ENCODE peak calls at places on chromosome 22, in seven cellular contexts. B is mesendoderm; H is RCC 7860; F is nucleus accumbens; L is stimulated activated CD4-positive, alpha-beta T cell treated with anti-CD3 and anti-CD28 coated beads, Interleukin-1b, Interleukin-23, amount 100 ng/mL, for 4 hours; W is stimulated activated naive B cell treated with anti-CD40 and anti-IgM and Interleukin-4, amounts not matched to agents 10 μg/mL and 1 μg/mL and 100 μg/mL, for 72 hours; M is fibroblast of the aortic adventitia. I is an unnamed sample.

GRCh38 chr22:38080847-38081635 is 2.9 kb downstream of the SLC16A8 start:
- DNase-seq in B (peak; percentile 53), H (no peak), F (peak; percentile 30), L (no peak), W (no peak), M (peak; percentile 17), I (no peak)

GRCh38 chr22:49728566-49729271 is 99.0 kb downstream of the BRD1 start:
- DNase-seq in B (no peak), H (no peak), F (no peak), L (no peak), W (no peak), M (no peak), I (no peak)

GRCh38 chr22:37161442-37161841 is 11.7 kb upstream of the IL2RB start:
- DNase-seq in B (peak; percentile 64), H (no peak), F (peak; percentile 5), L (no peak), W (no peak), M (no peak), I (peak; percentile 18)

GRCh38 chr22:38327805-38328204 is 10.6 kb upstream of the CSNK1E start:
- DNase-seq in B (no peak), H (peak; percentile 48), F (no peak), L (no peak), W (no peak), M (peak; percentile 25), I (no peak)

GRCh38 chr22:31850135-31850534 is 94.2 kb upstream of the YWHAH start:
- DNase-seq in B (no peak), H (no peak), F (no peak), L (no peak), W (no peak), M (no peak), I (no peak)

GRCh38 chr22:28832731-28833130 is 32.4 kb upstream of the XBP1 start:
- DNase-seq in B (no peak), H (no peak), F (no peak), L (no peak), W (no peak), M (no peak), I (no peak)

GRCh38 chr22:19047993-19048392 is 74.2 kb downstream of the DGCR2 start:
- DNase-seq in B (no peak), H (no peak), F (no peak), L (no peak), W (no peak), M (no peak), I (no peak)

GRCh38 chr22:48893288-48894063 is 934.2 kb downstream of the BRD1 start:
- DNase-seq in B (peak; percentile 20), H (no peak), F (no peak), L (no peak), W (no peak), M (no peak), I (no peak)

GRCh38 chr22:20071524-20071972 is 8.5 kb upstream of the DGCR8 start:
- DNase-seq in B (no peak), H (no peak), F (no peak), L (no peak), W (no peak), M (no peak), I (no peak)

GRCh38 chr22:27133951-27134664 is 476.7 kb downstream of the MIAT start:
- DNase-seq in B (peak; percentile 27), H (peak; percentile 97), F (no peak), L (no peak), W (peak; percentile 9), M (peak; percentile 91), I (no peak)

GRCh38 chr22:46918197-46918596 is 155.7 kb downstream of the TBC1D22A start:
- DNase-seq in B (no peak), H (no peak), F (no peak), L (no peak), W (no peak), M (no peak), I (no peak)

GRCh38 chr22:49046546-49047305 is 780.9 kb downstream of the BRD1 start:
- DNase-seq in B (peak; percentile 90), H (no peak), F (no peak), L (peak; percentile 14), W (peak; percentile 22), M (no peak), I (peak; percentile 50)

GRCh38 chr22:29727248-29727551 is 7.4 kb downstream of the CABP7 start:
- DNase-seq in B (peak; percentile 84), H (peak; percentile 5), F (no peak), L (no peak), W (no peak), M (peak; percentile 35), I (peak; percentile 33)

GRCh38 chr22:42091446-42091764 is 833 bp upstream of the NDUFA6 start:
- DNase-seq in B (no peak), H (no peak), F (no peak), L (no peak), W (no peak), M (no peak), I (no peak)

GRCh38 chr22:24969588-24970301 is 17.2 kb downstream of the KIAA1671 start:
- DNase-seq in B (peak; percentile 89), H (peak; percentile 81), F (no peak), L (no peak), W (no peak), M (peak; percentile 51), I (peak; percentile 60)

GRCh38 chr22:34414467-34415440 is 494.5 kb upstream of the LARGE1 start:
- DNase-seq in B (peak; percentile 98), H (peak; percentile 63), F (no peak), L (no peak), W (peak; percentile 33), M (no peak), I (peak; percentile 84)

GRCh38 chr22:35230417-35230816 is 26.9 kb upstream of the HMGXB4 start:
- DNase-seq in B (no peak), H (no peak), F (no peak), L (no peak), W (no peak), M (no peak), I (no peak)

GRCh38 chr22:48438791-48439559 is 1388.7 kb downstream of the BRD1 start:
- DNase-seq in B (peak; percentile 42), H (no peak), F (no peak), L (no peak), W (no peak), M (no peak), I (no peak)

GRCh38 chr22:16959345-16959930 is 48.6 kb downstream of the GAB4 start:
- DNase-seq in B (no peak), H (no peak), F (no peak), L (no peak), W (no peak), M (no peak), I (no peak)

GRCh38 chr22:29095459-29095858 is 22.6 kb downstream of the KREMEN1 start:
- DNase-seq in B (no peak), H (no peak), F (no peak), L (no peak), W (no peak), M (no peak), I (peak; percentile 84)

GRCh38 chr22:43446881-43447280 is 35.1 kb downstream of the MPPED1 start:
- DNase-seq in B (no peak), H (no peak), F (no peak), L (no peak), W (no peak), M (no peak), I (no peak)

GRCh38 chr22:38187413-38188212 is 6.0 kb upstream of the PLA2G6 start:
- DNase-seq in B (no peak), H (no peak), F (no peak), L (no peak), W (no peak), M (no peak), I (peak; percentile 56)

GRCh38 chr22:20205964-20206708 is 55.3 kb upstream of the CCDC188 start:
- DNase-seq in B (peak; percentile 71), H (peak; percentile 43), F (no peak), L (peak; percentile 55), W (peak; percentile 37), M (peak; percentile 75), I (peak; percentile 37)

GRCh38 chr22:25835348-25835747 is 93.4 kb downstream of the MYO18B start:
- DNase-seq in B (no peak), H (no peak), F (no peak), L (no peak), W (no peak), M (no peak), I (no peak)

GRCh38 chr22:22422629-22423112 is 85.9 kb downstream of the ZNF280B start:
- DNase-seq in B (peak; percentile 62), H (peak; percentile 31), F (peak; percentile 25), L (peak; percentile 62), W (peak; percentile 90), M (peak; percentile 63), I (peak; percentile 56)

GRCh38 chr22:39463931-39464390 is 7.1 kb downstream of the MGAT3 start:
- DNase-seq in B (no peak), H (no peak), F (peak; percentile 87), L (no peak), W (no peak), M (peak; percentile 22), I (no peak)

GRCh38 chr22:26474687-26475086 is 8.9 kb downstream of the HPS4 start:
- DNase-seq in B (no peak), H (peak; percentile 72), F (no peak), L (no peak), W (no peak), M (no peak), I (no peak)

GRCh38 chr22:17131686-17132085 is 10.5 kb upstream of the TMEM121B start:
- DNase-seq in B (peak; percentile 49), H (no peak), F (no peak), L (no peak), W (no peak), M (no peak), I (no peak)

GRCh38 chr22:40210814-40211213 is 33.1 kb downstream of the TNRC6B start:
- DNase-seq in B (no peak), H (no peak), F (no peak), L (no peak), W (peak; percentile 39), M (no peak), I (no peak)

GRCh38 chr22:19773470-19774040 is 13.0 kb downstream of the TBX1 start:
- DNase-seq in B (no peak), H (no peak), F (no peak), L (no peak), W (no peak), M (no peak), I (no peak)

GRCh38 chr22:49291781-49292180 is 535.9 kb downstream of the BRD1 start:
- DNase-seq in B (no peak), H (no peak), F (no peak), L (no peak), W (no peak), M (no peak), I (no peak)

GRCh38 chr22:24503851-24504170 is 8.7 kb downstream of the UPB1 start:
- DNase-seq in B (no peak), H (no peak), F (no peak), L (no peak), W (no peak), M (no peak), I (no peak)

GRCh38 chr22:37533995-37534394 is 14.8 kb upstream of the CARD10 start:
- DNase-seq in B (no peak), H (peak; percentile 68), F (no peak), L (no peak), W (peak; percentile 51), M (peak; percentile 87), I (no peak)

GRCh38 chr22:33409134-33409533 is 351.0 kb upstream of the SYN3 start:
- DNase-seq in B (peak; percentile 14), H (no peak), F (no peak), L (no peak), W (no peak), M (no peak), I (no peak)

GRCh38 chr22:37103696-37104452 is 5.6 kb downstream of the TMPRSS6 start:
- DNase-seq in B (no peak), H (no peak), F (no peak), L (no peak), W (no peak), M (no peak), I (no peak)